ENCODE peak calls at places on chromosomes 5 and 9, in five cellular contexts. One of them, this sample, is unnamed.

GRCh38 chr5:73312146-73312871 is 136.3 kb downstream of the FOXD1 start:
- DNase-seq in CD8-positive, alpha-beta T cell: no peak
- DNase-seq in HCT116: no peak
- DNase-seq in RWPE1: no peak
- DNase-seq in ovary: no peak
- DNase-seq in this sample: no peak

GRCh38 chr9:98890256-98890655 is 53.5 kb upstream of the COL15A1 start:
- DNase-seq in CD8-positive, alpha-beta T cell: no peak
- DNase-seq in HCT116: no peak
- DNase-seq in RWPE1: no peak
- DNase-seq in ovary: no peak
- DNase-seq in this sample: no peak

GRCh38 chr5:81422671-81423070 is 28.7 kb upstream of the ACOT12 start:
- DNase-seq in CD8-positive, alpha-beta T cell: no peak
- DNase-seq in HCT116: no peak
- DNase-seq in RWPE1: peak; percentile 26
- DNase-seq in ovary: no peak
- DNase-seq in this sample: no peak

GRCh38 chr5:55564716-55565115 is 30.0 kb upstream of the PLPP1 start:
- DNase-seq in CD8-positive, alpha-beta T cell: no peak
- DNase-seq in HCT116: no peak
- DNase-seq in RWPE1: peak; percentile 64
- DNase-seq in ovary: no peak
- DNase-seq in this sample: no peak

GRCh38 chr9:77957652-77958051 is 74.0 kb downstream of the GNAQ start:
- DNase-seq in CD8-positive, alpha-beta T cell: no peak
- DNase-seq in HCT116: no peak
- DNase-seq in RWPE1: peak; percentile 78
- DNase-seq in ovary: no peak
- DNase-seq in this sample: no peak

GRCh38 chr5:71882826-71883744 is 164.0 kb downstream of the CARTPT start:
- DNase-seq in CD8-positive, alpha-beta T cell: no peak
- DNase-seq in HCT116: no peak
- DNase-seq in RWPE1: no peak
- DNase-seq in ovary: no peak
- DNase-seq in this sample: no peak

GRCh38 chr9:104177003-104177611 is 83.0 kb downstream of the SMC2 start:
- DNase-seq in CD8-positive, alpha-beta T cell: no peak
- DNase-seq in HCT116: peak; percentile 15
- DNase-seq in RWPE1: peak; percentile 41
- DNase-seq in ovary: no peak
- DNase-seq in this sample: no peak

GRCh38 chr5:57219386-57219785 is 45.5 kb downstream of the GPBP1 start:
- DNase-seq in CD8-positive, alpha-beta T cell: no peak
- DNase-seq in HCT116: no peak
- DNase-seq in RWPE1: no peak
- DNase-seq in ovary: no peak
- DNase-seq in this sample: no peak

GRCh38 chr5:35252963-35253362 is 22.7 kb upstream of the PRLR start:
- DNase-seq in CD8-positive, alpha-beta T cell: no peak
- DNase-seq in HCT116: no peak
- DNase-seq in RWPE1: no peak
- DNase-seq in ovary: no peak
- DNase-seq in this sample: no peak

GRCh38 chr9:292915-293314 is 78.2 kb downstream of the DOCK8 start:
- DNase-seq in CD8-positive, alpha-beta T cell: no peak
- DNase-seq in HCT116: no peak
- DNase-seq in RWPE1: no peak
- DNase-seq in ovary: no peak
- DNase-seq in this sample: no peak

GRCh38 chr5:149450199-149450598 is 71.1 kb upstream of the IL17B start:
- DNase-seq in CD8-positive, alpha-beta T cell: no peak
- DNase-seq in HCT116: no peak
- DNase-seq in RWPE1: no peak
- DNase-seq in ovary: peak; percentile 81
- DNase-seq in this sample: no peak

GRCh38 chr5:149447373-149448367 is 68.6 kb upstream of the IL17B start:
- DNase-seq in CD8-positive, alpha-beta T cell: no peak
- DNase-seq in HCT116: no peak
- DNase-seq in RWPE1: no peak
- DNase-seq in ovary: no peak
- DNase-seq in this sample: no peak

GRCh38 chr5:149445739-149446369 is 66.8 kb upstream of the IL17B start:
- DNase-seq in CD8-positive, alpha-beta T cell: no peak
- DNase-seq in HCT116: no peak
- DNase-seq in RWPE1: no peak
- DNase-seq in ovary: peak; percentile 63
- DNase-seq in this sample: no peak

GRCh38 chr5:149452007-149452664 is 73.0 kb upstream of the IL17B start:
- DNase-seq in CD8-positive, alpha-beta T cell: no peak
- DNase-seq in HCT116: no peak
- DNase-seq in RWPE1: no peak
- DNase-seq in ovary: peak; percentile 51
- DNase-seq in this sample: no peak

DNA sequence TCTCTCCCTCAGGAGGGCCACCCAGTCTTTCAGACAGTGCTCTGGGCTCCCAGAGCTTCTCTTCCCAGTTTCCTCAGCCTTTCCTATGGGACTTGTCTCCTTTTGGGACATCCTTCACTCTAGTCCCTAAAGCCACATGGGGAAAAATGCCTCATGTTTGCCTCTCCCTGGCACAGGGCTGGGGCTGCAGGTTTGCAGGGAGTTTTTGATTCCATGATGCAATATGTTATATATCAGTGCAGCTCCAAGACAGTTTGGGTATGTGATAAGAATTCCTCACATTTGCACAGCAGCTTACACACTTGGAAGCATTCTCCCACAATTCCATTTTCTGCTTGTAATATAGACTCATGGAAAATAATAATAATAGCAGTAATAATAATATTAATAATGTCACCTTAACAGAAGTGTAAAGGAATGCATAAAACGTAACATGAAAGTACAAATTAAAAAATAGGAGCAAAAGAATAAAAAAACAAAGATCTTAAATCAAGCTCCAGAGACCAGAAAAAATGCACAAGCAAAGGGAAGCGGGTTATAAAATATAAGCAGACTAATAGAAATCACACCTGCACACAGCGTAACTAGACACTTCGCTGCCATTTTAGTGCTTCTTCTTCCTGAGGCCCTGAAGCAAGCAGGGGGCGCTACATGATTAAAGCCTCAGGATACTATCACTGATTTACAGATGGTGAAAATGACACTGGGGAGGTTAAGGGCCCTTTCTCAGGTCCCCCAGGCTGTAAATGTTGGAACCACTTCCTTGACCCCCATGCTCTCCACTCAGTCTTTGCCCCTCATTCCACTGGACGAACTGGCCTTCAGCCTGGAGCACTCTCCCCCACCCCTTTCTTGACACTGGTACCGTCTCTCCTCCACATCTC is 70.0 kb upstream of the IL17B start:
- DNase-seq in CD8-positive, alpha-beta T cell: no peak
- DNase-seq in HCT116: no peak
- DNase-seq in RWPE1: no peak
- DNase-seq in ovary: no peak
- DNase-seq in this sample: no peak
- TF ChIP-seq CTCF in CD8-positive, alpha-beta T cell: no peak
- TF ChIP-seq CTCF in HCT116: no peak
- TF ChIP-seq CTCF in RWPE1: no peak
- TF ChIP-seq CTCF in ovary: no peak
- TF ChIP-seq CTCF in this sample: no peak

DNA sequence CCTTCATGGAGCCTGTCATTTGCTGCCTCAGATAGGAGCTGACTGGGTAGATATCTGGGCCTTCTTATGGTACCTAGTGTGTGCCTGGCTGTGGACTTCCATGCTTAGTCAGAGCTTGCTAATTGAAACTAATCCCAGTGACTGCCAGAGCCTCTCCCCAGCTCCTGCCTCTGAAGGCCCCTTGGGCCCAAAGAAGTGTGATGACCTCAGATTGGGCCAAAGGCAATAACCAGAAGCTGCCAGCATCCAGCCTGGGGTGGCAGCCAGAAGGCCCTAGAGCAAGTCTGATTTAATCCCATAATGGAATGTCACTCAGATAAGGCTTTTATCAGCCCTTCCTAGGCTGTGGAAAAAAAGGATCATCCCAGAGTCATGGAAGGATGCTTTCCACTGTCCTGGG is 17.1 kb upstream of the CDC23 start:
- DNase-seq in CD8-positive, alpha-beta T cell: no peak
- DNase-seq in HCT116: no peak
- DNase-seq in RWPE1: peak; percentile 21
- DNase-seq in ovary: no peak
- DNase-seq in this sample: no peak
- H3K27ac ChIP-seq in CD8-positive, alpha-beta T cell: no peak overlapping the region
- H3K27ac ChIP-seq in HCT116: no peak overlapping the region
- H3K27ac ChIP-seq in RWPE1: no peak overlapping the region
- H3K27ac ChIP-seq in ovary: no peak overlapping the region
- H3K27ac ChIP-seq in this sample: no peak overlapping the region

DNA sequence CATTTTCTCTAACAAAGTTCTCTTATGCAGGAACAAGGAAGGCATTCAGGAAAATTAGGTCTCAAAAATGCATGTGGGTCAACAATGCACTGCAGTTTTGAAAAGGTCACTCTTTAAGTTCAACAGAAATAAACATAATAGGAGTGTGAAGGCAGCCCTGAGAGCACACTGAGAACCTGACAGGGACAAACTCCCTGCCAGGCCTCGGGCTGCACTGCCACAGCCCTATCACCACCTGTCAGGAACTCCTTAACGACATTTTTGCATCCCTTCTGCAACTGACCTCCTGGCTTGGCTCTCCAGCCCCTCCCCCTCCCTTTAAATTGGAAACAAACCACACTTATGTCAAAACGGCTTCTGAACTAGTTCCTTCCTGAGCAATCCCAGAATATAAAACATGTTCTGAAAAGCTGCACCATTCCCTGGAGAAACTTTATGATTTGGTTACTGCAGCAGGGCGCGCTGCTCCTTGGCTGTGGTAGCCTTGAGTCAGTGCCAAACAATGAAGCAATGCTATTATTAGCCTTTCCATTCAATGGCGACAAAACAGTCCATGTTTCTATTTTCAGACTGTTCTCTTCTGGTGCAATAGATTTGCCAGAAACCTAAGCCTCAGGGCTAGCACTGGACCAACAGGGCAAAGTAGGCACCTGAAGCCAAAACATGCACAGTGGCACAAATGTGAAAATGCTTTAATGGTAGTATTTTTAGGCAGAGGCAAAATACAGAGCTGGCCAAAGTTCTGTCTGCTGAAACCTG is 160.1 kb upstream of the ZNF608 start:
- DNase-seq in CD8-positive, alpha-beta T cell: no peak
- DNase-seq in HCT116: no peak
- DNase-seq in RWPE1: peak; percentile 18
- DNase-seq in ovary: peak; percentile 64
- DNase-seq in this sample: peak; percentile 37
- TF ChIP-seq CTCF in CD8-positive, alpha-beta T cell: no peak
- TF ChIP-seq CTCF in HCT116: no peak
- TF ChIP-seq CTCF in RWPE1: no peak
- TF ChIP-seq CTCF in ovary: no peak
- TF ChIP-seq CTCF in this sample: no peak

GRCh38 chr9:79568337-79569084 is 3.3 kb upstream of the TLE4 start:
- DNase-seq in CD8-positive, alpha-beta T cell: no peak
- DNase-seq in HCT116: no peak
- DNase-seq in RWPE1: no peak
- DNase-seq in ovary: no peak
- DNase-seq in this sample: no peak

GRCh38 chr9:79567671-79568098 is 4.1 kb upstream of the TLE4 start:
- DNase-seq in CD8-positive, alpha-beta T cell: no peak
- DNase-seq in HCT116: no peak
- DNase-seq in RWPE1: no peak
- DNase-seq in ovary: no peak
- DNase-seq in this sample: no peak

GRCh38 chr9:79565245-79565644 is 6.5 kb upstream of the TLE4 start:
- DNase-seq in CD8-positive, alpha-beta T cell: no peak
- DNase-seq in HCT116: no peak
- DNase-seq in RWPE1: peak; percentile 41
- DNase-seq in ovary: no peak
- DNase-seq in this sample: no peak

GRCh38 chr9:79559501-79560181 is 12.1 kb upstream of the TLE4 start:
- DNase-seq in CD8-positive, alpha-beta T cell: no peak
- DNase-seq in HCT116: no peak
- DNase-seq in RWPE1: no peak
- DNase-seq in ovary: no peak
- DNase-seq in this sample: no peak

GRCh38 chr9:79562749-79563386 is 8.9 kb upstream of the TLE4 start:
- DNase-seq in CD8-positive, alpha-beta T cell: no peak
- DNase-seq in HCT116: no peak
- DNase-seq in RWPE1: no peak
- DNase-seq in ovary: no peak
- DNase-seq in this sample: no peak
- H3K27ac ChIP-seq in CD8-positive, alpha-beta T cell: no peak overlapping the region
- H3K27ac ChIP-seq in HCT116: no peak overlapping the region
- H3K27ac ChIP-seq in RWPE1: no peak overlapping the region
- H3K27ac ChIP-seq in ovary: no peak overlapping the region
- H3K27ac ChIP-seq in this sample: no peak overlapping the region

GRCh38 chr9:136946228-136946892 is 1.3 kb downstream of the C8G start:
- DNase-seq in CD8-positive, alpha-beta T cell: no peak
- DNase-seq in HCT116: no peak
- DNase-seq in RWPE1: no peak
- DNase-seq in ovary: no peak
- DNase-seq in this sample: no peak
- TF ChIP-seq CTCF in CD8-positive, alpha-beta T cell: no peak
- TF ChIP-seq CTCF in HCT116: no peak
- TF ChIP-seq CTCF in RWPE1: no peak
- TF ChIP-seq CTCF in ovary: no peak
- TF ChIP-seq CTCF in this sample: no peak

DNA sequence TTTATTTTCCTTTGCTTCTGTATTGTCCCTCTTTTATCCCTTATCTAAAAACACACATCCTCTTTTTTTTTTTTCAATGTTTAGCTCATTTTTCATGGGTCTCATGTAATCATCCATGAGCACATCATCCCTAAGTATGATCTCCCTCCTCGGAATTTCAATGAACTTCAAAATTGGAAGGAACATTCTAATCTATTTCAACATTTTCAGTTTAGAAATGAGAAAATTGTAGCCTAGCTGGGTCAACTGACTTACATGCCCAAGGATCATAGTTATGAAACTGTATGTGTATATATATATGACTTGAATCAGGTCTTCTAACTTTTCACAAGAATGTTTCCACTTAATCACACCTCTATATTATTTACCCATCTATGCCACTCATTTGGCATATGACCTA is 77.7 kb downstream of the TUSC1 start:
- DNase-seq in CD8-positive, alpha-beta T cell: no peak
- DNase-seq in HCT116: no peak
- DNase-seq in RWPE1: no peak
- DNase-seq in ovary: no peak
- DNase-seq in this sample: no peak
- H3K27ac ChIP-seq in CD8-positive, alpha-beta T cell: no peak overlapping the region
- H3K27ac ChIP-seq in HCT116: no peak overlapping the region
- H3K27ac ChIP-seq in RWPE1: no peak overlapping the region
- H3K27ac ChIP-seq in ovary: no peak overlapping the region
- H3K27ac ChIP-seq in this sample: no peak overlapping the region

This sample was measured in tibial nerve.